ENCODE peak calls at places on chromosomes 3 and 15, in five cellular contexts. N is caudate nucleus, Z is ureter, G is EL, E is GM13977. M is an unnamed sample.

GRCh38 chr3:33299395-33300081 is 22.3 kb downstream of the FBXL2 start:
- DNase-seq in N (no peak), Z (no peak), G (peak; percentile 85), E (no peak), M (no peak)

GRCh38 chr3:45118615-45119062 is 27.5 kb downstream of the CDCP1 start:
- DNase-seq in N (no peak), Z (no peak), G (no peak), E (no peak), M (no peak)

GRCh38 chr3:20537234-20537633 is 351.2 kb upstream of the SGO1 start:
- DNase-seq in N (no peak), Z (no peak), G (peak; percentile 10), E (no peak), M (no peak)

GRCh38 chr3:175941352-175941751 is 1082.2 kb downstream of the NAALADL2 start:
- DNase-seq in N (no peak), Z (no peak), G (peak; percentile 21), E (peak; percentile 33), M (no peak)

GRCh38 chr3:184769771-184770170 is 42.2 kb upstream of the VPS8 start:
- DNase-seq in N (no peak), Z (no peak), G (no peak), E (no peak), M (no peak)

GRCh38 chr3:46083956-46084355 is 56.7 kb upstream of the XCR1 start:
- DNase-seq in N (no peak), Z (no peak), G (no peak), E (no peak), M (no peak)

GRCh38 chr15:92020765-92021164 is 167.3 kb downstream of the SLCO3A1 start:
- DNase-seq in N (no peak), Z (no peak), G (no peak), E (no peak), M (no peak)

GRCh38 chr3:130508970-130509369 is 8.0 kb upstream of the COL6A6 start:
- DNase-seq in N (no peak), Z (no peak), G (no peak), E (no peak), M (no peak)

GRCh38 chr3:8668216-8668615 is 23.6 kb upstream of the SSUH2 start:
- DNase-seq in N (no peak), Z (no peak), G (peak; percentile 22), E (no peak), M (no peak)

GRCh38 chr15:38635170-38635569 is 70.6 kb upstream of the RASGRP1 start:
- DNase-seq in N (no peak), Z (no peak), G (no peak), E (no peak), M (no peak)